ENCODE peak calls at places on chromosomes 16 and 17, in four cellular contexts. S is lower leg skin, D is endothelial cell, G is transverse colon. B is an unnamed sample.

GRCh38 chr16:54407596-54407995 is 121.0 kb upstream of the IRX3 start:
- DNase-seq in S (no peak), D (no peak), G (no peak), B (no peak)

GRCh38 chr17:30188211-30188939 is 47.1 kb downstream of the SLC6A4 start:
- DNase-seq in S (no peak), D (no peak), G (no peak), B (no peak)

GRCh38 chr16:55045329-55046145 is 114.9 kb downstream of the IRX5 start:
- DNase-seq in S (peak), D (no peak), G (no peak), B (no peak)

GRCh38 chr16:74698220-74698619 is 2.4 kb downstream of the MLKL start:
- DNase-seq in S (no peak), D (no peak), G (no peak), B (no peak)

GRCh38 chr16:15450624-15451023 is 16.2 kb downstream of the BMERB1 start:
- DNase-seq in S (peak), D (no peak), G (no peak), B (no peak)

GRCh38 chr16:14677627-14678026 is 16.5 kb downstream of the PLA2G10 start:
- DNase-seq in S (no peak), D (no peak), G (no peak), B (no peak)

GRCh38 chr17:28475151-28475900 is 1.9 kb downstream of the SLC13A2 start:
- DNase-seq in S (no peak), D (no peak), G (no peak), B (no peak)

GRCh38 chr17:41444186-41444585 is 3.4 kb upstream of the KRT38 start:
- DNase-seq in S (no peak), D (no peak), G (no peak), B (no peak)

GRCh38 chr16:83826146-83826913 is 18.6 kb downstream of the HSBP1 start:
- DNase-seq in S (peak), D (peak), G (peak), B (peak)

GRCh38 chr16:53999123-53999522 is 287.5 kb downstream of the IRX3 start:
- DNase-seq in S (no peak), D (no peak), G (no peak), B (no peak)

GRCh38 chr17:21678451-21679081 is 13.8 kb upstream of the KCNJ18 start:
- DNase-seq in S (peak), D (no peak), G (no peak), B (no peak)

GRCh38 chr17:80632046-80632581 is 87.5 kb downstream of the RPTOR start:
- DNase-seq in S (peak), D (no peak), G (no peak), B (no peak)

GRCh38 chr16:15415411-15416070 is 18.8 kb upstream of the BMERB1 start:
- DNase-seq in S (no peak), D (no peak), G (no peak), B (no peak)

GRCh38 chr16:4053663-4054479 is 62.4 kb downstream of the ADCY9 start:
- DNase-seq in S (peak), D (no peak), G (peak), B (no peak)

GRCh38 chr17:51228177-51228576 is 31.7 kb downstream of the MBTD1 start:
- DNase-seq in S (no peak), D (no peak), G (no peak), B (no peak)

GRCh38 chr17:43778337-43779144 is at the start of gene DUSP3:
- DNase-seq in S (peak), D (peak), G (peak), B (peak)

GRCh38 chr17:56772442-56772841 is 61.3 kb downstream of the C17orf67 start:
- DNase-seq in S (peak), D (no peak), G (no peak), B (no peak)

GRCh38 chr17:4249452-4250029 is 14.2 kb downstream of the ANKFY1 start:
- DNase-seq in S (no peak), D (no peak), G (no peak), B (no peak)

GRCh38 chr16:19329932-19330331 is 44.4 kb downstream of the CLEC19A start:
- DNase-seq in S (no peak), D (no peak), G (no peak), B (no peak)

DNA sequence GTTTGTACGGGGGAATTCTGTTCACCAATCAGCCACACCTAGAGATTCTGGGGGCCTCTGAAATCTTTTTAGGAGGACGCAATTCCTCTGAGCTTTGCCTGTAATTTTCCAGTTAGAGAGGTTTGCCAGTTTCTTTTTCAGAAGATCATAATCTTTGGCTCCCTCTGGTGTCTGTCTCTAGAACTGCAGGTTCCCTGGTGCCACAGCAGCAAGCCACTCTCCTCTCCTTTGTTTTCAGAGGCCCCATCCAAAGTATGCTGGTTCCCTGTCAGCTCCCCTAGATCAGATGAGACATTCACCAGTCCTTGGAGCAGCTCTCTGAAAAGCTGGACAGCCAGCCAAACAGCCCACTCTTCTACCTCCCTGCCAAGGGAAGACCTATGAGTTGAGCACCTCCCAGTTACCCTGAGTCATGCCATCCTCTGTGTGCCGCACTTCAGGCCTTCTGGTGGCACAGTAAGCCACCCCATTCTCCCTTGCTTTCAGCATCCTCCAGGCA is 36.1 kb downstream of the RNF112 start:
- DNase-seq in S (peak), D (peak), G (peak), B (peak)
- TF ChIP-seq CTCF in S (peak), D (peak), G (peak), B (peak)

DNA sequence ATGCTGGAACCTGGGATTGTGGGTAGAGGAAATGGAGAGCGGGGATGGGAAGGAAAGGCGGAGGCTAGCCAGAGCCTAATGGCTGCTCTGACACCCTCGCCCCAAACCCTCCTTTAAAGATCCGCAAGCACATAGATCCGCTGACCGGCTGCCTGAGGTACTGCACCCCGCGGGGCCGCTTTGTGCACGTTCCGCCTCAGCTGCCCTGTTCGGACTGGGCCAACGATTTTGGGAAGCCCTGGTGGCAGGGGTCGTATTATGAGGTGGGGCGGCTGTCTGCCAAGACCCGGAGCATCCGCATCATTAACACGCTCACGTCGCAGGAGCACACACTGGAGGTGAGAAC is 657 bp downstream of the CYB5D1 start:
- DNase-seq in S (peak), D (peak), G (peak), B (no peak)
- TF ChIP-seq CTCF in S (no peak), D (peak), G (peak), B (peak)

GRCh38 chr16:10990378-10990777 is 46.0 kb downstream of the CLEC16A start:
- DNase-seq in S (no peak), D (no peak), G (no peak), B (no peak)

GRCh38 chr16:10988879-10989278 is 44.5 kb downstream of the CLEC16A start:
- DNase-seq in S (no peak), D (no peak), G (no peak), B (no peak)

GRCh38 chr16:10987361-10988163 is 43.2 kb downstream of the CLEC16A start:
- DNase-seq in S (no peak), D (no peak), G (no peak), B (no peak)

GRCh38 chr16:10989494-10989893 is 45.1 kb downstream of the CLEC16A start:
- DNase-seq in S (no peak), D (no peak), G (no peak), B (no peak)

DNA sequence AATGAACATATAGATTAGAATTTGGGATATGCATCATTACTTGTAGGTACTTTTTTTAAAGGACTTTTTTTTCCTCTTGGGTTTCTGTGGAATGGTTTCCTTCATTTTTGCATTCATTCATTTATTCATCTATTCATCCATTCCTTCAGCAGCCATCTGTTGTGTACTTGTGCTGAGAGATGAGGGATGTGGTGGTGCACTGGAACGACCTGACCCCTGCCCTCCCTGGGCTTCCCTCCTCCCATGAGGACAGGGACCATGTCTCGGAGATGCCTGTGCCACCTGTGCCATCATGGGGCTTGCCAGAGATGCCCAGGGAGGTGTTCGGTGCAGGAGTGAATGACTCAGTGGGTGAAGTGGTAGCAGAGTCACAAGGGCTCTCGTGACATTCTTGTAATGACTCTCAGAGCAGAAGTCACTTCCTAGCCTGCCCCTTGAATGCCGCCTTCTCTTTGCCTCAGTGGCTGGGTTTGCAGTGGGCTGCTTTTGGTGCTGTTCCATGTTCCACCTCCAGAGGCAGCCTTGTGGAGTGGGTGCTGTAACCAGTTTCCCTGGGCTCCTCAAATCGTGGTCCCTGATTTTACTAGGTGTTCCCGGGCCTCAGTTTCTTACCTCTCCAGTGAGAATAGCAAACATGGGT is 43.9 kb downstream of the CLEC16A start:
- DNase-seq in S (no peak), D (peak), G (no peak), B (no peak)
- TF ChIP-seq CTCF in S (no peak), D (peak), G (peak), B (no peak)

GRCh38 chr16:78955206-78955605 is 645.3 kb downstream of the MAF start:
- DNase-seq in S (no peak), D (no peak), G (no peak), B (no peak)
- TF ChIP-seq CTCF in S (no peak), D (no peak), G (no peak), B (no peak)

DNA sequence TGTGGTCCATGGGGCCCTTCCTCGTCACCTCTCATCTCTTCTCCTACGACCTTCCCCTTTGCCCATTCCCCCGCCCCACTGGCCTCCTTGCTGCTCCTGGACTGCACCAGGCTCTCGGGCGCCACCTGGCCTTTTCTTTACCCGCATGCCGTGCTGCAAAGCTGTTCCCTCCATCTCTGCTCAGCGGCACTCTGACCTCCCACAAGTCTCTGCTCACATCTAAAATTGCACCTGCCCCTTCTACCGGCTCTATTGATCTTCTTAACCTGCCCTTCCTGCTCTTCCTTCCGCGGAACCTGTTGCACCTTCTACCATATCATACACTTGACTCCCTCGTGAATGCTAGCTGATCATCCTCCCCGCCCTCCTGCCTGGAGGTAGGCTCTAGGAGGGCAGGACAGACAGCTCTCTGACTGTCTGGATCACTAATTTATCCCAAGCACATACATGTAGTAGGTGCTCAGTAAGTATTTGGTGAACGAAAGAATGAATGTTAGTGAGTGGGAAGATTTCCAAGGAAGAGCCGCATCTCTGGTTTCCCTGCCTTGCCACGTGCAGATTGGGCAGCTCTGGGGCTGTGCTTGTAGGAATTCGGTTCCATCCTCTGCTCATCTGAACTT is 17.3 kb downstream of the DNAH17 start:
- DNase-seq in S (no peak), D (no peak), G (no peak), B (no peak)
- TF ChIP-seq CTCF in S (no peak), D (no peak), G (no peak), B (no peak)

GRCh38 chr17:82356028-82356427 is 3.0 kb upstream of the TEX19 start:
- DNase-seq in S (no peak), D (no peak), G (no peak), B (no peak)

GRCh38 chr17:82358467-82359350 is at the start of gene TEX19:
- DNase-seq in S (no peak), D (no peak), G (no peak), B (no peak)

GRCh38 chr17:82357394-82357793 is 1.7 kb upstream of the TEX19 start:
- DNase-seq in S (no peak), D (no peak), G (no peak), B (no peak)

GRCh38 chr17:82354804-82355308 is 4.2 kb upstream of the TEX19 start:
- DNase-seq in S (no peak), D (no peak), G (no peak), B (no peak)

GRCh38 chr17:82356845-82357355 is 2.1 kb upstream of the TEX19 start:
- DNase-seq in S (no peak), D (no peak), G (peak), B (no peak)
- TF ChIP-seq CTCF in S (no peak), D (no peak), G (no peak), B (no peak)

GRCh38 chr16:51155199-51155607 is 4.1 kb upstream of the SALL1 start:
- DNase-seq in S (no peak), D (peak), G (no peak), B (no peak)
- TF ChIP-seq CTCF in S (no peak), D (no peak), G (no peak), B (no peak)

GRCh38 chr17:19748807-19749193 is 702 bp upstream of the ALDH3A1 start:
- DNase-seq in S (no peak), D (no peak), G (no peak), B (no peak)

GRCh38 chr17:19753049-19753444 is 4.9 kb upstream of the ALDH3A1 start:
- DNase-seq in S (peak), D (no peak), G (peak), B (peak)

GRCh38 chr17:19752216-19753048 is 4.3 kb upstream of the ALDH3A1 start:
- DNase-seq in S (no peak), D (no peak), G (no peak), B (no peak)

GRCh38 chr17:19750020-19750572 is 2.0 kb upstream of the ALDH3A1 start:
- DNase-seq in S (no peak), D (no peak), G (no peak), B (no peak)

GRCh38 chr17:19750835-19751234 is 2.7 kb upstream of the ALDH3A1 start:
- DNase-seq in S (no peak), D (no peak), G (no peak), B (no peak)
- TF ChIP-seq CTCF in S (no peak), D (no peak), G (no peak), B (no peak)